ENCODE peak calls at places on chromosomes 13 and 19, in nine cellular contexts. V, X, E, J, U, H, W, N and D are unnamed samples.

GRCh38 chr13:50990540-50991506 is 81.2 kb downstream of the RNASEH2B start:
- DNase-seq in N (no peak), U (peak), X (peak), V (peak), J (no peak), H (no peak), W (no peak), E (peak), D (no peak)

GRCh38 chr13:59865398-59865797 is 298.3 kb downstream of the DIAPH3 start:
- DNase-seq in U (no peak), H (no peak), X (no peak), W (no peak), V (no peak), N (no peak), E (no peak), J (no peak), D (no peak)

GRCh38 chr13:32889986-32890565 is 126.1 kb upstream of the KL start:
- DNase-seq in N (no peak), J (no peak), W (no peak), U (no peak), H (no peak), V (no peak), X (peak), E (no peak), D (no peak)

GRCh38 chr13:49580980-49581680 is 4.2 kb downstream of the RCBTB1 start:
- DNase-seq in J (no peak), W (no peak), E (no peak), U (no peak), V (no peak), N (no peak), H (no peak), X (no peak), D (no peak)

GRCh38 chr19:38210458-38210987 is 13.5 kb downstream of the DPF1 start:
- DNase-seq in H (peak), V (no peak), W (no peak), U (peak), X (no peak), N (no peak), J (no peak), E (peak), D (no peak)

GRCh38 chr19:30328096-30328495 is 44.1 kb upstream of the ZNF536 start:
- DNase-seq in U (no peak), N (no peak), J (no peak), E (no peak), V (no peak), W (no peak), H (no peak), X (no peak), D (no peak)

GRCh38 chr13:113029487-113030258 is 60.7 kb downstream of the MCF2L start:
- DNase-seq in W (peak), J (peak), H (peak), V (no peak), E (no peak), X (peak), N (no peak), U (peak), D (no peak)

GRCh38 chr19:34428549-34429285 is 536 bp downstream of the UBA2 start:
- DNase-seq in W (no peak), U (peak), J (peak), N (no peak), E (no peak), V (peak), H (no peak), X (peak), D (peak)